ENCODE peak calls at places on chromosomes 4 and X, in six cellular contexts. N is WERI-Rb-1, V is GM12865, X is breast epithelium, C is tibial nerve, G is psoas muscle. M is an unnamed sample.

GRCh38 chrX:11380187-11380586 is 87.0 kb downstream of the AMELX start:
- DNase-seq in X (no peak), G (no peak), V (no peak), N (no peak), C (no peak), M (peak)

GRCh38 chr4:140686799-140687198 is 69.4 kb downstream of the TBC1D9 start:
- DNase-seq in X (no peak), N (no peak), G (no peak), V (no peak), C (no peak), M (no peak)

GRCh38 chrX:47743504-47743903 is 84.5 kb upstream of the UXT start:
- DNase-seq in G (no peak), C (no peak), V (no peak), N (no peak), X (no peak), M (peak)

GRCh38 chr4:142721187-142721586 is 124.9 kb downstream of the INPP4B start:
- DNase-seq in C (no peak), N (no peak), V (no peak), X (no peak), G (no peak), M (peak)

GRCh38 chrX:134247492-134247891 is 10.5 kb downstream of the CCDC160 start:
- DNase-seq in C (no peak), G (no peak), V (no peak), X (no peak), N (no peak), M (no peak)

GRCh38 chrX:44451056-44451455 is 91.6 kb downstream of the FUNDC1 start:
- DNase-seq in G (no peak), X (no peak), C (no peak), N (peak), V (no peak), M (no peak)

GRCh38 chr4:112521123-112522116 is 5.4 kb upstream of the NEUROG2 start:
- DNase-seq in V (peak), X (no peak), G (no peak), N (peak), C (no peak), M (no peak)

GRCh38 chr4:121900132-121900983 is 30.1 kb upstream of the BBS7 start:
- DNase-seq in G (no peak), N (peak), C (no peak), X (no peak), V (peak), M (peak)

GRCh38 chr4:5212255-5213032 is 161.2 kb downstream of the STK32B start:
- DNase-seq in X (no peak), N (no peak), G (no peak), V (no peak), C (no peak), M (no peak)

GRCh38 chr4:4824232-4824631 is 35.2 kb upstream of the MSX1 start:
- DNase-seq in G (no peak), X (no peak), C (no peak), N (no peak), V (no peak), M (no peak)

GRCh38 chr4:121599049-121599448 is 97.7 kb downstream of the ANXA5 start:
- DNase-seq in N (no peak), X (no peak), G (no peak), V (no peak), C (no peak), M (peak)

GRCh38 chr4:165006886-165007285 is 24.9 kb upstream of the TRIM60 start:
- DNase-seq in V (no peak), N (no peak), X (no peak), C (no peak), G (no peak), M (no peak)

GRCh38 chr4:87423313-87424031 is 1.1 kb downstream of the NUDT9 start:
- DNase-seq in V (peak), G (no peak), C (no peak), X (no peak), N (no peak), M (no peak)

GRCh38 chr4:145734576-145735329 is 54.8 kb downstream of the C4orf51 start:
- DNase-seq in V (peak), G (peak), C (peak), X (peak), N (no peak), M (peak)

GRCh38 chrX:2933125-2933900 is 4.2 kb upstream of the ARSD start:
- DNase-seq in X (peak), N (no peak), C (no peak), V (no peak), G (no peak), M (no peak)

GRCh38 chr4:76718806-76719205 is 179.1 kb downstream of the SOWAHB start:
- DNase-seq in G (no peak), X (no peak), V (no peak), N (peak), C (no peak), M (no peak)

GRCh38 chr4:180866933-180867643 is 1376.1 kb upstream of the TENM3 start:
- DNase-seq in C (no peak), N (no peak), G (no peak), V (no peak), X (no peak), M (no peak)

GRCh38 chr4:8374851-8375649 is 65.5 kb downstream of the ACOX3 start:
- DNase-seq in C (no peak), X (no peak), N (no peak), G (peak), V (no peak), M (no peak)

GRCh38 chr4:93693141-93693540 is 135.4 kb upstream of the ATOH1 start:
- DNase-seq in C (no peak), G (no peak), V (no peak), X (no peak), N (no peak), M (no peak)

GRCh38 chr4:122052714-122053113 is 99.4 kb upstream of the BLTP1 start:
- DNase-seq in C (no peak), G (no peak), X (no peak), N (no peak), V (no peak), M (no peak)

GRCh38 chrX:144333429-144333828 is 449.6 kb downstream of the UBE2NL start:
- DNase-seq in N (no peak), X (no peak), V (no peak), G (no peak), C (no peak), M (no peak)

GRCh38 chrX:21933077-21933476 is 7.4 kb upstream of the SMS start:
- DNase-seq in C (no peak), N (no peak), X (no peak), V (no peak), G (no peak), M (no peak)

GRCh38 chrX:16771483-16772398 is 14.5 kb upstream of the TXLNG start:
- DNase-seq in X (no peak), N (no peak), C (no peak), G (no peak), V (peak), M (peak)

GRCh38 chrX:40179333-40179732 is 81.6 kb upstream of the BCOR start:
- DNase-seq in N (no peak), G (no peak), C (no peak), X (no peak), V (no peak), M (no peak)

GRCh38 chrX:72394518-72395163 is 88.9 kb upstream of the CITED1 start:
- DNase-seq in V (no peak), X (no peak), N (no peak), C (no peak), G (peak), M (peak)

GRCh38 chr4:126592088-126592487 is 1040.7 kb upstream of the INTU start:
- DNase-seq in C (no peak), X (no peak), V (no peak), G (no peak), N (no peak), M (peak)

GRCh38 chr4:108813261-108813660 is 50.4 kb upstream of the ETNPPL start:
- DNase-seq in C (no peak), X (no peak), N (no peak), G (no peak), V (no peak), M (no peak)

GRCh38 chr4:106095408-106095807 is 200.1 kb downstream of the NPNT start:
- DNase-seq in N (no peak), X (no peak), G (no peak), C (no peak), V (no peak), M (peak)

GRCh38 chr4:3420956-3421355 is 20.8 kb upstream of the HGFAC start:
- DNase-seq in C (no peak), V (no peak), X (no peak), G (peak), N (no peak), M (no peak)

GRCh38 chrX:38318606-38319005 is 8.7 kb downstream of the RPGR start:
- DNase-seq in X (no peak), C (no peak), V (no peak), G (no peak), N (no peak), M (no peak)

GRCh38 chr4:40150932-40151331 is 45.9 kb upstream of the RHOH start:
- DNase-seq in G (no peak), N (no peak), V (no peak), C (no peak), X (no peak), M (no peak)

GRCh38 chrX:111244238-111244750 is 26.0 kb downstream of the CAPN6 start:
- DNase-seq in N (no peak), G (no peak), V (peak), C (no peak), X (no peak), M (peak)

GRCh38 chr4:146643812-146644401 is 5.2 kb downstream of the POU4F2 start:
- DNase-seq in G (no peak), N (no peak), V (peak), C (no peak), X (no peak), M (peak)

GRCh38 chr4:148674891-148675290 is 232.7 kb upstream of the NR3C2 start:
- DNase-seq in G (no peak), N (no peak), V (no peak), X (no peak), C (no peak), M (no peak)

GRCh38 chr4:84151574-84151973 is 347.5 kb downstream of the NKX6-1 start:
- DNase-seq in V (peak), X (no peak), N (no peak), G (no peak), C (no peak), M (no peak)

GRCh38 chrX:1283750-1284149 is 15.1 kb downstream of the CSF2RA start:
- DNase-seq in X (no peak), V (no peak), G (no peak), N (no peak), C (no peak), M (no peak)

GRCh38 chrX:1281511-1281910 is 12.9 kb downstream of the CSF2RA start:
- DNase-seq in N (no peak), V (no peak), C (no peak), G (no peak), X (no peak), M (no peak)

GRCh38 chrX:1283093-1283492 is 14.5 kb downstream of the CSF2RA start:
- DNase-seq in V (no peak), G (no peak), C (no peak), X (no peak), N (no peak), M (no peak)
- TF ChIP-seq CTCF in V (no peak), G (no peak), C (no peak), X (no peak), N (no peak), M (no peak)

GRCh38 chr4:2256156-2256731 is 5.7 kb downstream of the MXD4 start:
- DNase-seq in V (no peak), N (no peak), X (peak), C (peak), G (peak), M (peak)

GRCh38 chr4:2256781-2257191 is 5.1 kb downstream of the MXD4 start:
- DNase-seq in N (no peak), C (peak), X (peak), G (peak), V (no peak), M (peak)

GRCh38 chr4:2257361-2258001 is 4.4 kb downstream of the MXD4 start:
- DNase-seq in C (peak), N (no peak), X (peak), G (peak), V (no peak), M (no peak)

GRCh38 chr4:2254665-2255500 is 7.0 kb downstream of the MXD4 start:
- DNase-seq in V (no peak), G (peak), X (peak), N (no peak), C (peak), M (no peak)

GRCh38 chr4:2255501-2256155 is 6.3 kb downstream of the MXD4 start:
- DNase-seq in G (peak), C (peak), V (no peak), N (no peak), X (peak), M (peak)
- H3K4me3 ChIP-seq in G (no peak), C (no peak), V (no peak), N (no peak), X (no peak), M (no peak)

GRCh38 chr4:151489462-151490203 is 80.7 kb downstream of the FHIP1A start:
- DNase-seq in G (no peak), V (no peak), C (no peak), N (peak), X (no peak), M (no peak)
- TF ChIP-seq CTCF in G (no peak), V (no peak), C (no peak), N (peak), X (peak), M (no peak)

GRCh38 chr4:15757084-15757483 is 21.0 kb upstream of the CD38 start:
- DNase-seq in V (no peak), G (no peak), N (no peak), C (no peak), X (no peak), M (no peak)

GRCh38 chr4:15758294-15758693 is 19.8 kb upstream of the CD38 start:
- DNase-seq in G (no peak), N (no peak), V (no peak), C (no peak), X (no peak), M (no peak)

GRCh38 chr4:15755321-15755750 is 22.8 kb upstream of the CD38 start:
- DNase-seq in V (peak), G (no peak), C (no peak), N (no peak), X (no peak), M (peak)

GRCh38 chr4:15755781-15756180 is 22.3 kb upstream of the CD38 start:
- DNase-seq in N (no peak), G (no peak), X (no peak), V (no peak), C (no peak), M (no peak)

GRCh38 chr4:15756361-15756861 is 21.7 kb upstream of the CD38 start:
- DNase-seq in C (no peak), V (peak), G (no peak), N (no peak), X (no peak), M (peak)
- H3K4me3 ChIP-seq in C (no peak), V (peak), G (no peak), N (no peak), X (no peak), M (no peak)

M was measured in fibroblast of pulmonary artery.